ENCODE peak calls at places on chromosomes 12 and 14, in nine cellular contexts. One of them, this sample, is unnamed.

GRCh38 chr14:59377485-59377884 is 87.7 kb downstream of the GPR135 start:
- DNase-seq in left ventricle myocardium inferior: no peak
- DNase-seq in body of pancreas: no peak
- DNase-seq in CD8-positive, alpha-beta T cell: no peak
- DNase-seq in cardiac muscle cell: no peak
- DNase-seq in upper lobe of right lung: no peak
- DNase-seq in GM23338: no peak
- DNase-seq in tibial artery: no peak
- DNase-seq in OCI-LY7: no peak
- DNase-seq in this sample: no peak

GRCh38 chr14:85883971-85884370 is 354.0 kb downstream of the FLRT2 start:
- DNase-seq in cardiac muscle cell: no peak
- DNase-seq in upper lobe of right lung: no peak
- DNase-seq in OCI-LY7: no peak
- DNase-seq in CD8-positive, alpha-beta T cell: no peak
- DNase-seq in tibial artery: no peak
- DNase-seq in GM23338: no peak
- DNase-seq in left ventricle myocardium inferior: no peak
- DNase-seq in body of pancreas: no peak
- DNase-seq in this sample: no peak

GRCh38 chr12:107645630-107646333 is 39.8 kb upstream of the PWP1 start:
- DNase-seq in OCI-LY7: no peak
- DNase-seq in cardiac muscle cell: peak; percentile 60
- DNase-seq in tibial artery: no peak
- DNase-seq in GM23338: peak; percentile 88
- DNase-seq in CD8-positive, alpha-beta T cell: no peak
- DNase-seq in left ventricle myocardium inferior: no peak
- DNase-seq in upper lobe of right lung: no peak
- DNase-seq in body of pancreas: no peak
- DNase-seq in this sample: no peak

GRCh38 chr12:62686938-62687337 is 220.3 kb downstream of the MON2 start:
- DNase-seq in upper lobe of right lung: no peak
- DNase-seq in tibial artery: no peak
- DNase-seq in body of pancreas: no peak
- DNase-seq in cardiac muscle cell: no peak
- DNase-seq in CD8-positive, alpha-beta T cell: no peak
- DNase-seq in left ventricle myocardium inferior: no peak
- DNase-seq in OCI-LY7: no peak
- DNase-seq in GM23338: no peak
- DNase-seq in this sample: no peak

GRCh38 chr14:101006008-101006407 is 102.5 kb upstream of the RTL1 start:
- DNase-seq in left ventricle myocardium inferior: no peak
- DNase-seq in upper lobe of right lung: no peak
- DNase-seq in cardiac muscle cell: no peak
- DNase-seq in OCI-LY7: no peak
- DNase-seq in CD8-positive, alpha-beta T cell: no peak
- DNase-seq in body of pancreas: no peak
- DNase-seq in GM23338: no peak
- DNase-seq in tibial artery: no peak
- DNase-seq in this sample: no peak

GRCh38 chr12:102120886-102121285 is 903 bp downstream of the PARPBP start:
- DNase-seq in cardiac muscle cell: no peak
- DNase-seq in upper lobe of right lung: no peak
- DNase-seq in left ventricle myocardium inferior: no peak
- DNase-seq in GM23338: peak; percentile 25
- DNase-seq in CD8-positive, alpha-beta T cell: no peak
- DNase-seq in tibial artery: no peak
- DNase-seq in body of pancreas: no peak
- DNase-seq in OCI-LY7: peak; percentile 51
- DNase-seq in this sample: no peak

GRCh38 chr12:49187184-49187583 is 1.7 kb downstream of the TUBA1A start:
- DNase-seq in OCI-LY7: no peak
- DNase-seq in body of pancreas: no peak
- DNase-seq in cardiac muscle cell: no peak
- DNase-seq in upper lobe of right lung: no peak
- DNase-seq in left ventricle myocardium inferior: peak; percentile 52
- DNase-seq in GM23338: no peak
- DNase-seq in CD8-positive, alpha-beta T cell: no peak
- DNase-seq in tibial artery: peak; percentile 68
- DNase-seq in this sample: peak; percentile 69

GRCh38 chr14:103646189-103646588 is 17.2 kb downstream of the KLC1 start:
- DNase-seq in OCI-LY7: no peak
- DNase-seq in cardiac muscle cell: no peak
- DNase-seq in body of pancreas: no peak
- DNase-seq in upper lobe of right lung: no peak
- DNase-seq in left ventricle myocardium inferior: no peak
- DNase-seq in GM23338: no peak
- DNase-seq in tibial artery: no peak
- DNase-seq in CD8-positive, alpha-beta T cell: no peak
- DNase-seq in this sample: no peak

GRCh38 chr12:120234643-120235368 is 30.7 kb downstream of the PXN start:
- DNase-seq in cardiac muscle cell: peak; percentile 45
- DNase-seq in left ventricle myocardium inferior: peak; percentile 86
- DNase-seq in CD8-positive, alpha-beta T cell: no peak
- DNase-seq in tibial artery: peak; percentile 93
- DNase-seq in OCI-LY7: peak; percentile 19
- DNase-seq in upper lobe of right lung: peak; percentile 81
- DNase-seq in body of pancreas: peak; percentile 84
- DNase-seq in GM23338: peak; percentile 78
- DNase-seq in this sample: peak; percentile 67

GRCh38 chr12:120012067-120012621 is 23.1 kb downstream of the BICDL1 start:
- DNase-seq in upper lobe of right lung: no peak
- DNase-seq in tibial artery: no peak
- DNase-seq in left ventricle myocardium inferior: no peak
- DNase-seq in GM23338: peak; percentile 78
- DNase-seq in CD8-positive, alpha-beta T cell: peak; percentile 88
- DNase-seq in body of pancreas: no peak
- DNase-seq in OCI-LY7: peak; percentile 6
- DNase-seq in cardiac muscle cell: no peak
- DNase-seq in this sample: peak; percentile 50

GRCh38 chr14:68956728-68957127 is 22.4 kb downstream of the ACTN1 start:
- DNase-seq in cardiac muscle cell: no peak
- DNase-seq in tibial artery: no peak
- DNase-seq in OCI-LY7: no peak
- DNase-seq in left ventricle myocardium inferior: no peak
- DNase-seq in upper lobe of right lung: no peak
- DNase-seq in body of pancreas: no peak
- DNase-seq in CD8-positive, alpha-beta T cell: no peak
- DNase-seq in GM23338: no peak
- DNase-seq in this sample: no peak

GRCh38 chr12:94401326-94401725 is 58.3 kb downstream of the CEP83 start:
- DNase-seq in GM23338: no peak
- DNase-seq in CD8-positive, alpha-beta T cell: no peak
- DNase-seq in cardiac muscle cell: no peak
- DNase-seq in tibial artery: no peak
- DNase-seq in OCI-LY7: no peak
- DNase-seq in left ventricle myocardium inferior: no peak
- DNase-seq in body of pancreas: no peak
- DNase-seq in upper lobe of right lung: no peak
- DNase-seq in this sample: no peak

GRCh38 chr14:92783813-92784431 is 10.2 kb upstream of the GOLGA5 start:
- DNase-seq in cardiac muscle cell: peak; percentile 64
- DNase-seq in body of pancreas: peak; percentile 31
- DNase-seq in CD8-positive, alpha-beta T cell: no peak
- DNase-seq in left ventricle myocardium inferior: no peak
- DNase-seq in upper lobe of right lung: no peak
- DNase-seq in GM23338: peak; percentile 56
- DNase-seq in OCI-LY7: peak; percentile 74
- DNase-seq in tibial artery: peak; percentile 25
- DNase-seq in this sample: no peak

GRCh38 chr12:51048601-51049369 is 658 bp downstream of the LETMD1 start:
- DNase-seq in CD8-positive, alpha-beta T cell: no peak
- DNase-seq in upper lobe of right lung: no peak
- DNase-seq in tibial artery: no peak
- DNase-seq in OCI-LY7: peak; percentile 41
- DNase-seq in GM23338: no peak
- DNase-seq in left ventricle myocardium inferior: no peak
- DNase-seq in cardiac muscle cell: peak; percentile 13
- DNase-seq in body of pancreas: no peak
- DNase-seq in this sample: no peak

GRCh38 chr12:75690556-75690955 is 179.1 kb upstream of the KRR1 start:
- DNase-seq in left ventricle myocardium inferior: no peak
- DNase-seq in OCI-LY7: no peak
- DNase-seq in GM23338: no peak
- DNase-seq in body of pancreas: no peak
- DNase-seq in cardiac muscle cell: no peak
- DNase-seq in CD8-positive, alpha-beta T cell: no peak
- DNase-seq in upper lobe of right lung: no peak
- DNase-seq in tibial artery: no peak
- DNase-seq in this sample: no peak

GRCh38 chr12:66002812-66003211 is 127.7 kb downstream of the LLPH start:
- DNase-seq in OCI-LY7: no peak
- DNase-seq in GM23338: no peak
- DNase-seq in upper lobe of right lung: no peak
- DNase-seq in CD8-positive, alpha-beta T cell: no peak
- DNase-seq in tibial artery: no peak
- DNase-seq in body of pancreas: no peak
- DNase-seq in left ventricle myocardium inferior: no peak
- DNase-seq in cardiac muscle cell: no peak
- DNase-seq in this sample: no peak

GRCh38 chr12:2841056-2841455 is 6.2 kb upstream of the NRIP2 start:
- DNase-seq in body of pancreas: no peak
- DNase-seq in cardiac muscle cell: no peak
- DNase-seq in upper lobe of right lung: no peak
- DNase-seq in OCI-LY7: no peak
- DNase-seq in GM23338: no peak
- DNase-seq in CD8-positive, alpha-beta T cell: no peak
- DNase-seq in tibial artery: no peak
- DNase-seq in left ventricle myocardium inferior: no peak
- DNase-seq in this sample: no peak

GRCh38 chr12:63410197-63410596 is 258.1 kb downstream of the DPY19L2 start:
- DNase-seq in upper lobe of right lung: no peak
- DNase-seq in body of pancreas: no peak
- DNase-seq in CD8-positive, alpha-beta T cell: no peak
- DNase-seq in tibial artery: no peak
- DNase-seq in OCI-LY7: no peak
- DNase-seq in GM23338: no peak
- DNase-seq in left ventricle myocardium inferior: no peak
- DNase-seq in cardiac muscle cell: no peak
- DNase-seq in this sample: no peak

DNA sequence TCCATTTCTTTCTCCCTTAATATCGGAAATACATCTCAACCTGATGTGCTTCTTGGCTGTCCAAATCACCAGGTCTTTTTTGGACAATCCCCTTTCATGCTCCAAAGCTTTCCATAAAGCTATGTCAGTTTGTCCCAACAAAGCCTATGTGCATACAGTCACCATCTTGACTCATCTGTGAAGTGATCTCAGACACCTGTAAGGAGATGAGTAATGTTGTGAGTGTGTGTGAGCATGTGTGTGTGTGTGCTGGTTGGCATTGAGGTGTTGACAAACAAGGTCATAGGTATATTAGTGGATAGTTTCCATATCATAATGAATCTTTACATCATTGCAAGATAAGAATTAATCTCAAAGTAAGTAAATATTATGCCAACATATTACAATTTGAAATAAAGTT is 1243.3 kb upstream of the SEL1L start:
- DNase-seq in tibial artery: no peak
- DNase-seq in GM23338: no peak
- DNase-seq in left ventricle myocardium inferior: no peak
- DNase-seq in cardiac muscle cell: no peak
- DNase-seq in upper lobe of right lung: no peak
- DNase-seq in CD8-positive, alpha-beta T cell: no peak
- DNase-seq in body of pancreas: no peak
- DNase-seq in OCI-LY7: no peak
- DNase-seq in this sample: no peak
- TF ChIP-seq CTCF in tibial artery: no peak
- TF ChIP-seq CTCF in GM23338: no peak
- TF ChIP-seq CTCF in left ventricle myocardium inferior: no peak
- TF ChIP-seq CTCF in cardiac muscle cell: no peak
- TF ChIP-seq CTCF in upper lobe of right lung: no peak
- TF ChIP-seq CTCF in CD8-positive, alpha-beta T cell: no peak
- TF ChIP-seq CTCF in body of pancreas: no peak
- TF ChIP-seq CTCF in OCI-LY7: no peak
- TF ChIP-seq CTCF in this sample: no peak

DNA sequence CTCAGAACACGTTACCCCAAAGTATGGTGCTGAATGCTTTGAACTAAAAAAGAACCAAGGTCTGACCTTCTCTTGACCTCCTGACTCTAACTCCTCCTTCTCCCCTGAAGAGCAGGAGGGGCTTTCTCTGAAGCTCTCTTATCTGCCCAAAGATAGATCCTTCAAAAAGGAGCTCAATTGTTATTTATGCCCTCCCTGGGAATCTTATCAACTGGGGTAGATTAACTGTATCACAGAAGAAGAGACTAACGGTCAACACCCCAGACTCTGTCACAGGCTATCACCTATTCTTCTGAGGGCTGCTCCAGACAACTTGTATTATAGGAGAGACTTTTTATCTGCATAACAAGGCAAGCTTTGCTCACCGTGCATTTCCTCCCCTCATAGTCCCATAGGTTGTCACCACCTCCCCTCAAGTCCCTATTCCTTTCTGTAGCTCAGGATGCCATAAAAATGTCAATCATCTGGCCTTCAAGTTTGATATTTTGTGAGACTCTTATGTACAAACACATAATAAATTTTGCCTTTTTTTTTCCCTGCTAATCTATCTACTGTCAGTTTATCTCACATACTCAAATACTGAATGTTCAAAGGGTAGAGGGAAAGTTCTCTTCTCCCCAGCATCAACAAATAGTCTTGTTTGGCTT is 86.7 kb downstream of the PAPLN start:
- DNase-seq in cardiac muscle cell: peak; percentile 55
- DNase-seq in GM23338: no peak
- DNase-seq in tibial artery: no peak
- DNase-seq in body of pancreas: no peak
- DNase-seq in left ventricle myocardium inferior: no peak
- DNase-seq in OCI-LY7: no peak
- DNase-seq in CD8-positive, alpha-beta T cell: no peak
- DNase-seq in upper lobe of right lung: no peak
- DNase-seq in this sample: no peak
- H3K4me3 ChIP-seq in cardiac muscle cell: no peak overlapping the region
- H3K4me3 ChIP-seq in GM23338: no peak overlapping the region
- H3K4me3 ChIP-seq in tibial artery: no peak overlapping the region
- H3K4me3 ChIP-seq in body of pancreas: no peak overlapping the region
- H3K4me3 ChIP-seq in left ventricle myocardium inferior: no peak overlapping the region
- H3K4me3 ChIP-seq in OCI-LY7: no peak overlapping the region
- H3K4me3 ChIP-seq in CD8-positive, alpha-beta T cell: no peak overlapping the region
- H3K4me3 ChIP-seq in upper lobe of right lung: no peak overlapping the region
- H3K4me3 ChIP-seq in this sample: no peak overlapping the region

DNA sequence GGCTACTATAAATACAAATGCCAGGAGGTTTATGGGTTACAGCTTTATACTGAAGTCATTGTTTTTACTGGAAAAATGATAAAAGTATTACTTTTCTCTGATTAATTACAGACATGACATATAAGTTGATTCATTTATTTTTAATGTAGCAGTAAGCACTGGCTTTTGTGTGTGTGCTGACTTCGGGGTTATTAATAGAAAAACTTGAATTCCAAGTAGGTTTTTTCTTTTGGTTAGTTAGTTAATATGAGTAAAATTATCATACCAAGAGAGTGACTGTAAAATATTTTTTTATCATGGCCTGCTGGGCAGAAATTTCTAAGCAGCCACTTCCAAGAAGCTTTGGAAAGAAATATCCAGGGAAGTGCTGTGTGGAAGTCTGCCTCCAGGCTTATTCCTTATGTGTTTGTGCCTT is 56.4 kb downstream of the IFT81 start:
- DNase-seq in CD8-positive, alpha-beta T cell: no peak
- DNase-seq in tibial artery: no peak
- DNase-seq in OCI-LY7: no peak
- DNase-seq in upper lobe of right lung: no peak
- DNase-seq in left ventricle myocardium inferior: no peak
- DNase-seq in GM23338: no peak
- DNase-seq in cardiac muscle cell: no peak
- DNase-seq in body of pancreas: no peak
- DNase-seq in this sample: no peak
- H3K27ac ChIP-seq in CD8-positive, alpha-beta T cell: no peak overlapping the region
- H3K27ac ChIP-seq in tibial artery: peak overlapping the region; percentile 52
- H3K27ac ChIP-seq in OCI-LY7: no peak overlapping the region
- H3K27ac ChIP-seq in upper lobe of right lung: no peak overlapping the region
- H3K27ac ChIP-seq in left ventricle myocardium inferior: peak overlapping the region; percentile 50
- H3K27ac ChIP-seq in GM23338: no peak overlapping the region
- H3K27ac ChIP-seq in cardiac muscle cell: no peak overlapping the region
- H3K27ac ChIP-seq in body of pancreas: peak overlapping the region; percentile 28
- H3K27ac ChIP-seq in this sample: no peak overlapping the region

GRCh38 chr12:52258335-52258901 is 16.0 kb upstream of the KRT86 start:
- DNase-seq in body of pancreas: no peak
- DNase-seq in cardiac muscle cell: peak; percentile 41
- DNase-seq in CD8-positive, alpha-beta T cell: no peak
- DNase-seq in GM23338: peak; percentile 75
- DNase-seq in left ventricle myocardium inferior: no peak
- DNase-seq in upper lobe of right lung: peak; percentile 66
- DNase-seq in OCI-LY7: no peak
- DNase-seq in tibial artery: no peak
- DNase-seq in this sample: no peak
- TF ChIP-seq CTCF in body of pancreas: no peak
- TF ChIP-seq CTCF in cardiac muscle cell: peak; percentile 25
- TF ChIP-seq CTCF in CD8-positive, alpha-beta T cell: no peak
- TF ChIP-seq CTCF in GM23338: peak; percentile 30
- TF ChIP-seq CTCF in left ventricle myocardium inferior: no peak
- TF ChIP-seq CTCF in upper lobe of right lung: no peak
- TF ChIP-seq CTCF in OCI-LY7: no peak
- TF ChIP-seq CTCF in tibial artery: no peak
- TF ChIP-seq CTCF in this sample: no peak

This sample was measured in dorsolateral prefrontal cortex.